ENCODE peak calls at places on chromosome 1, in ten cellular contexts. O is HCT116, Z is OCI-LY7, J is neural progenitor cell, H is endothelial cell of umbilical vein, B is IMR-90, L is fibroblast of lung, W is mammary epithelial cell, U is osteoblast, P is hepatocyte. N is an unnamed sample. For H3K36me3, the result is how much of the 10 kb centered on the place peaks cover.

GRCh38 chr1:61491497-61491896 is 233.4 kb downstream of the TM2D1 start:
- DNase-seq in O (no peak), Z (no peak), J (no peak), H (no peak), B (peak), L (peak), W (no peak), U (no peak), P (no peak), N (no peak)

GRCh38 chr1:201419241-201419640 is 2.3 kb downstream of the TNNI1 start:
- DNase-seq in O (no peak), Z (no peak), J (no peak), H (no peak), B (no peak), L (no peak), W (no peak), U (no peak), P (peak), N (no peak)

GRCh38 chr1:6465461-6466005 is 440 bp downstream of the TNFRSF25 start:
- DNase-seq in O (no peak), Z (no peak), J (no peak), H (no peak), B (no peak), L (no peak), W (no peak), U (no peak), P (no peak), N (no peak)

GRCh38 chr1:111517464-111518225 is 14.2 kb upstream of the ADORA3 start:
- DNase-seq in O (no peak), Z (peak), J (no peak), H (no peak), B (no peak), L (no peak), W (no peak), U (no peak), P (no peak), N (no peak)

GRCh38 chr1:147891088-147891487 is 11.5 kb upstream of the GJA8 start:
- DNase-seq in O (no peak), Z (no peak), J (no peak), H (no peak), B (no peak), L (no peak), W (no peak), U (no peak), P (no peak), N (no peak)

GRCh38 chr1:207309775-207310273 is 11.7 kb upstream of the CD55 start:
- DNase-seq in O (peak), Z (peak), J (no peak), H (peak), B (peak), L (peak), W (peak), U (peak), P (peak), N (no peak)

GRCh38 chr1:231557411-231557810 is 28.9 kb downstream of the TSNAX start:
- DNase-seq in O (no peak), Z (no peak), J (no peak), H (no peak), B (peak), L (no peak), W (no peak), U (no peak), P (no peak), N (no peak)

GRCh38 chr1:175045519-175045918 is 22.1 kb upstream of the TNN start:
- DNase-seq in O (no peak), Z (no peak), J (no peak), H (no peak), B (no peak), L (no peak), W (no peak), U (no peak), P (no peak), N (no peak)

GRCh38 chr1:205058853-205059252 is 15.8 kb downstream of the CNTN2 start:
- DNase-seq in O (no peak), Z (no peak), J (no peak), H (no peak), B (no peak), L (no peak), W (no peak), U (peak), P (no peak), N (no peak)

GRCh38 chr1:167623951-167624350 is 6.1 kb upstream of the RCSD1 start:
- DNase-seq in O (no peak), Z (no peak), J (no peak), H (peak), B (no peak), L (peak), W (no peak), U (no peak), P (no peak), N (no peak)

GRCh38 chr1:1463312-1463711 is 8.3 kb upstream of the ATAD3B start:
- DNase-seq in O (no peak), Z (no peak), J (no peak), H (no peak), B (no peak), L (no peak), W (no peak), U (no peak), P (no peak), N (no peak)

GRCh38 chr1:1461721-1462317 is 9.7 kb upstream of the ATAD3B start:
- DNase-seq in O (no peak), Z (no peak), J (no peak), H (no peak), B (no peak), L (no peak), W (no peak), U (peak), P (no peak), N (no peak)

GRCh38 chr1:1460540-1461130 is 10.9 kb upstream of the ATAD3B start:
- DNase-seq in O (no peak), Z (no peak), J (no peak), H (no peak), B (no peak), L (no peak), W (no peak), U (peak), P (no peak), N (no peak)

GRCh38 chr1:1462318-1462966 is 9.1 kb upstream of the ATAD3B start:
- DNase-seq in O (no peak), Z (peak), J (no peak), H (no peak), B (no peak), L (no peak), W (peak), U (peak), P (no peak), N (no peak)
- H3K27ac ChIP-seq in O (no peak), Z (peak), J (no peak), H (no peak), B (no peak), L (no peak), W (no peak), U (no peak), P (no peak), N (no peak)

GRCh38 chr1:77975386-77975785 is 3.5 kb downstream of the FUBP1 start:
- DNase-seq in O (no peak), Z (no peak), J (no peak), H (peak), B (peak), L (peak), W (peak), U (peak), P (no peak), N (no peak)

GRCh38 chr1:77970192-77970591 is 8.7 kb downstream of the FUBP1 start:
- DNase-seq in O (no peak), Z (no peak), J (no peak), H (no peak), B (no peak), L (no peak), W (no peak), U (no peak), P (no peak), N (no peak)

GRCh38 chr1:77976433-77977076 is 2.3 kb downstream of the FUBP1 start:
- DNase-seq in O (no peak), Z (no peak), J (peak), H (peak), B (no peak), L (no peak), W (no peak), U (no peak), P (peak), N (no peak)

GRCh38 chr1:77975907-77976306 is 3.0 kb downstream of the FUBP1 start:
- DNase-seq in O (no peak), Z (no peak), J (no peak), H (peak), B (no peak), L (no peak), W (no peak), U (peak), P (no peak), N (no peak)

DNA sequence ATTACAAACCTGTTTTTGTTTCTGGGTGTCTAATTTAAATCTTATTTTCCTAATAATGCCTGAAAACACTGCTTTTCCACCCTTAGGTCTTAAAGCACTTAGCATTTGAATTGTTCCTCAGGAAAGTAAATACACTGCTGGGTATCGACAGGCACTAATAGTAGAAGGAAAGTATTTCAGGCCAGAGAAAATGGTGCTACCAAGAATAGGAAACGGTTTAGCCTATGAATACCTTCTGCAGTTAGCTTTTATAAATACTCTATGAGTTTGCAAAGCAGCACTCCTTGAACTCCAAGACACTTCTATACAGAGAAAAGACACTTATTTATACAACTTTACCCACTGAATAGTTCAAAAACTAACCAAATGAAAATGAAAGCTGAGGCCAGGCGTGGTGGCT is 6.8 kb downstream of the FUBP1 start:
- DNase-seq in O (no peak), Z (no peak), J (no peak), H (no peak), B (no peak), L (no peak), W (no peak), U (no peak), P (no peak), N (no peak)
- H3K36me3 ChIP-seq in O (under half), Z (half or more), J (under half), H (under half), B (under half), L (under half), W (under half), U (half or more), P (under half), N (under half)

GRCh38 chr1:228734881-228735801 is at the start of gene RHOU:
- DNase-seq in O (peak), Z (no peak), J (peak), H (peak), B (peak), L (peak), W (peak), U (peak), P (peak), N (peak)
- H3K4me2 ChIP-seq in O (peak), Z (no peak), J (peak), H (peak), B (peak), L (peak), W (peak), U (peak), P (peak), N (peak)

GRCh38 chr1:43129334-43129733 is 42.8 kb downstream of the EBNA1BP2 start:
- DNase-seq in O (no peak), Z (no peak), J (no peak), H (no peak), B (no peak), L (no peak), W (no peak), U (no peak), P (no peak), N (no peak)

GRCh38 chr1:43135857-43136781 is 36.0 kb downstream of the EBNA1BP2 start:
- DNase-seq in O (no peak), Z (no peak), J (no peak), H (no peak), B (no peak), L (no peak), W (peak), U (no peak), P (no peak), N (no peak)

GRCh38 chr1:43134640-43135039 is 37.5 kb downstream of the EBNA1BP2 start:
- DNase-seq in O (no peak), Z (no peak), J (no peak), H (no peak), B (no peak), L (no peak), W (no peak), U (no peak), P (no peak), N (no peak)

GRCh38 chr1:43137445-43138052 is 34.5 kb downstream of the EBNA1BP2 start:
- DNase-seq in O (no peak), Z (no peak), J (no peak), H (no peak), B (no peak), L (no peak), W (no peak), U (no peak), P (no peak), N (no peak)

DNA sequence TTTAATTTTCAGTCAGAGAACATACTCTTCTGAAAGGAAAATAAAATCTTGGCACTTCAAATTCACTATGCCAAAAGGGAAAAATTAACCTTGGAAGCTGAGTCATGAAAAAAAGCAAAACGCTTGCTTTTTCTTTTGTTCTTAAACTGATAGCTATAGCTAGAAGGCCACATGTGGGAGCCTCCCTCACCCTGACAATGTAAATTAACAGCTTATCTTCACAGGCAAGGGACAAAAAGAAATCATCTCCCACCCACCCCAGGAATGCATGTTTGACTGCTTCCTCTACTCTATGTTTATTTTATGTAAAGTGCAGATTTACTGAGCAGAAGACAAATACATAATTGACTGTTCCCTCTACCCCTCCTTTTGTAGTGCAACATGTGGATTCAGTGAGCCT is 38.0 kb downstream of the EBNA1BP2 start:
- DNase-seq in O (no peak), Z (no peak), J (no peak), H (no peak), B (no peak), L (no peak), W (no peak), U (no peak), P (no peak), N (no peak)
- H3K27ac ChIP-seq in O (no peak), Z (no peak), J (no peak), H (no peak), B (no peak), L (no peak), W (no peak), U (no peak), P (peak), N (no peak)

GRCh38 chr1:151313501-151313900 is 13.7 kb downstream of the PI4KB start:
- DNase-seq in O (no peak), Z (no peak), J (no peak), H (no peak), B (no peak), L (no peak), W (no peak), U (no peak), P (no peak), N (no peak)

GRCh38 chr1:151314137-151314875 is 12.9 kb downstream of the PI4KB start:
- DNase-seq in O (no peak), Z (no peak), J (no peak), H (peak), B (peak), L (peak), W (peak), U (peak), P (no peak), N (no peak)

GRCh38 chr1:151318975-151319374 is 8.2 kb downstream of the PI4KB start:
- DNase-seq in O (no peak), Z (no peak), J (no peak), H (no peak), B (no peak), L (peak), W (no peak), U (no peak), P (no peak), N (no peak)

GRCh38 chr1:151312439-151313225 is 14.6 kb downstream of the PI4KB start:
- DNase-seq in O (no peak), Z (no peak), J (no peak), H (no peak), B (peak), L (peak), W (no peak), U (peak), P (no peak), N (no peak)

DNA sequence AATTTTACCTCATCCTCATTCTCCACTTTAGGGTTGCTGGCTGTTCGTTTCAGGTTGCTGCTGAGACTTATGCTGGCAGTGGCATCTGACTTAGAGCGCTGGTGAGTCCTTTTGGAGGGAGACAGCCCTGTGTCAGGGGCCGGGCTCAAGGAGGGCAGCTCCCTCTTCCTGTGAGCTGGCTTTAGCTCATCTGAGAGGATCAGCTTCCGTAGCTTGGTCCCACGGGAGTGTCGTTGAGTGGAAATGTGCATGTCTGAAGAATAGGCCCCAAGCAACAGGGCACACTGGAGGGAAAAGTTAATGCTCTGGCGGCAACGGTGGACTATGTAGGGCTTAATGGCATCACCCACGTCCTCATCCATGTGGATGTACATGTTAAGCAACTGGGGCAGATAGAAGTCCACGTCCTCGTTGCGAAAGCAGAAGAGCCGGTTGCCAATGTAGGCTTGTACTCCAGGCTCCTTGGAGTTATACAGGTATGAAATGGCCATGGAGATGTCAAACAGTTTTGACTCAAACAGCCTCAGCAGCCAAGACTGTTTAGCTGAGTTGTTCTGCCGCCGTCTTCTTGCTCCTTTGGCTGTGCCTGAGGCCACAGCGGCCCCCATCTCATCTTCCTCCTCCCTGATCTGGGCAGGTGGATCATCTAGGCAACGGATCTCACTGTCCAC is 11.5 kb downstream of the PI4KB start:
- DNase-seq in O (no peak), Z (no peak), J (no peak), H (no peak), B (no peak), L (no peak), W (no peak), U (peak), P (no peak), N (no peak)
- H3K36me3 ChIP-seq in O (under half), Z (half or more), J (under half), H (under half), B (under half), L (under half), W (under half), U (under half), P (under half), N (half or more)

DNA sequence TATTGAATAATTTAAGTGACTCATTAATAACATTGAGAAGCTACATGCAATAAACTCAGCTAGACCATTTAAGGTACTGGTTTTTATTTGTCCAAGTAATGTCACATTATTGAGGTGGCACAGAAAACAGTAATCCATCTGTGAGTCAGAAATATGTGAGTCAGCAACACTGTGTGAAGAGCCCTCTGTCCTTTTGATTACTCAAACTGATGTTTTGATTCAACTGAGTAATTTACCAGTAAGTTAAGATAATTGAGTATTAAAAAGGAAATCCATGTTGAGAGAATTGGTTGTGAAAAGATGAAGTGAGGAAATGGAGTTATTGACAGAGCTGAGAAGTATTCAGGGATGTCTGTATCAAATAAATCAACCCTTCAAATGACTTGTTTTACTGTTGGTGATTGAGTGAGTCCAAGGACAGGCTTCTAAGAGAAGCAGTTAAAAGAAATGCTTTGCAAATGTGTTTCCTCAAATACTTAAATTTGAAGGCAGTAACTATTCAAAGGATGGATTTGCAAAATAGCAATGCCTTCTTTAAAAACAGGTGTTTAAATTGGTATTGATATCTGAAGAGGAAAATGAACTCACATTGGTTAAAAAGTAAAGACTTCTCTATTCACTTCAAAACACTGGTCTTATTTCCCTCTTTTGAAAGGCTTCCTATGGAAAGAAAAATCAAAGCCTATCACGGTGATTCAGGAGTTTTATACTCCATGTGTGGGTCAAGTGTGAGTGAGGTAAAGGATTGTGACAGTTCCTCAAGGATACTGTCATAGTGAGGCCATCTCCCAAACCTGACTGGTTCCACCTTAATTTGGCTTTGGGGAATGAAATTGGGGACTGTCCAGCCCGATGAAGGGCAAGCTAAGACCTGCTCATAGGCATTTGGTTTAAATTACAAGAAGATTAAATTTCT is 302.5 kb upstream of the SGIP1 start:
- DNase-seq in O (peak), Z (no peak), J (no peak), H (peak), B (peak), L (peak), W (peak), U (peak), P (no peak), N (no peak)
- H3K4me2 ChIP-seq in O (peak), Z (no peak), J (no peak), H (no peak), B (no peak), L (no peak), W (no peak), U (no peak), P (no peak), N (no peak)

GRCh38 chr1:179036844-179037465 is 11.3 kb downstream of the FAM20B start:
- DNase-seq in O (no peak), Z (no peak), J (no peak), H (peak), B (peak), L (peak), W (peak), U (no peak), P (no peak), N (no peak)

GRCh38 chr1:179031284-179031683 is 5.6 kb downstream of the FAM20B start:
- DNase-seq in O (no peak), Z (no peak), J (no peak), H (no peak), B (no peak), L (no peak), W (no peak), U (no peak), P (no peak), N (no peak)

GRCh38 chr1:179031855-179032513 is 6.3 kb downstream of the FAM20B start:
- DNase-seq in O (no peak), Z (no peak), J (no peak), H (no peak), B (peak), L (peak), W (peak), U (no peak), P (no peak), N (no peak)

GRCh38 chr1:179038528-179039281 is 13.0 kb downstream of the FAM20B start:
- DNase-seq in O (no peak), Z (peak), J (no peak), H (no peak), B (no peak), L (peak), W (peak), U (no peak), P (no peak), N (no peak)

DNA sequence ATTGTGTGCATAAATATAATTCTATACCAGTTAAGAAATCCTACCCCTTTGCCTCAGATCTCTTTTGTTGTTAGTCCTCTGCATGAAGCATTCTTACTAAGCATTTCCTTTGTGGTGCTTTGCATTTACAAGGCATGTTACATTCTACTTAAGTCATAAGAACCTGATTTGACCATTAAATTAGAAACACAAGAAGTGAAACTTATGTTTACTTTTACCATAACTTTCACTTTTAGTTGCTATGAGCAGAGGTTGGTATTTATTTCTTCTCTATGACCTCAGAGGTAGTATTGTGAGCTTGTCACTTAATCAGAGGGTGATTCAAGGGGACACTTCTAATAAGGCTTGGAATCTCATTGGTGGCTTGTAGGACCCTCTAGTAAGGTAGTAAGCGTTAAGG is 9.0 kb downstream of the FAM20B start:
- DNase-seq in O (no peak), Z (peak), J (no peak), H (peak), B (peak), L (peak), W (no peak), U (no peak), P (no peak), N (no peak)
- H3K27ac ChIP-seq in O (no peak), Z (peak), J (no peak), H (no peak), B (peak), L (peak), W (no peak), U (peak), P (no peak), N (no peak)

N was measured in neuronal stem cell.